ENCODE peak calls at places on chromosomes 5 and 9, in five cellular contexts. D is HCT116, F is GM23338, J is breast epithelium, Q is K562. S is an unnamed sample.

GRCh38 chr5:32435416-32435815 is 9.1 kb downstream of the ZFR start:
- DNase-seq in D (no peak), F (no peak), J (no peak), Q (no peak), S (no peak)

GRCh38 chr9:68949271-68950000 is 64.5 kb downstream of the PRKACG start:
- DNase-seq in D (no peak), F (no peak), J (peak), Q (no peak), S (no peak)

GRCh38 chr5:51386916-51387853 is 3.9 kb downstream of the ISL1 start:
- DNase-seq in D (no peak), F (peak), J (no peak), Q (no peak), S (peak)

GRCh38 chr5:133990396-133990795 is 14.4 kb downstream of the VDAC1 start:
- DNase-seq in D (no peak), F (no peak), J (no peak), Q (no peak), S (peak)

GRCh38 chr9:42852133-42852532 is 668.7 kb downstream of the SPATA31A6 start:
- DNase-seq in D (no peak), F (peak), J (no peak), Q (peak), S (no peak)

GRCh38 chr9:121399883-121400607 is 30.0 kb upstream of the STOM start:
- DNase-seq in D (peak), F (peak), J (no peak), Q (peak), S (no peak)

GRCh38 chr5:166535641-166536040 is 1755.8 kb upstream of the WWC1 start:
- DNase-seq in D (no peak), F (no peak), J (no peak), Q (no peak), S (no peak)

GRCh38 chr5:113663879-113664278 is 150.4 kb downstream of the YTHDC2 start:
- DNase-seq in D (peak), F (peak), J (no peak), Q (peak), S (peak)

GRCh38 chr5:167614294-167615104 is 676.9 kb upstream of the WWC1 start:
- DNase-seq in D (no peak), F (peak), J (no peak), Q (no peak), S (no peak)

GRCh38 chr5:149160291-149160787 is 19.0 kb downstream of the ABLIM3 start:
- DNase-seq in D (no peak), F (no peak), J (no peak), Q (no peak), S (no peak)

GRCh38 chr5:79091064-79091463 is 20.5 kb upstream of the BHMT start:
- DNase-seq in D (no peak), F (no peak), J (no peak), Q (no peak), S (no peak)
- TF ChIP-seq POLR2AphosphoS5 in D (no peak), F (no peak), J (no peak), Q (no peak), S (no peak)

GRCh38 chr9:134493471-134494272 is 147.9 kb upstream of the COL5A1 start:
- DNase-seq in D (no peak), F (no peak), J (no peak), Q (no peak), S (no peak)

GRCh38 chr9:134491856-134492255 is 149.7 kb upstream of the COL5A1 start:
- DNase-seq in D (no peak), F (no peak), J (no peak), Q (no peak), S (no peak)

GRCh38 chr9:134492721-134493470 is 148.7 kb upstream of the COL5A1 start:
- DNase-seq in D (no peak), F (no peak), J (no peak), Q (no peak), S (no peak)

GRCh38 chr9:134491436-134491835 is 150.2 kb upstream of the COL5A1 start:
- DNase-seq in D (no peak), F (no peak), J (no peak), Q (no peak), S (no peak)

GRCh38 chr9:134492281-134492691 is 149.3 kb upstream of the COL5A1 start:
- DNase-seq in D (no peak), F (no peak), J (no peak), Q (no peak), S (no peak)
- TF ChIP-seq POLR2AphosphoS5 in D (no peak), F (no peak), J (peak), Q (no peak), S (peak)

DNA sequence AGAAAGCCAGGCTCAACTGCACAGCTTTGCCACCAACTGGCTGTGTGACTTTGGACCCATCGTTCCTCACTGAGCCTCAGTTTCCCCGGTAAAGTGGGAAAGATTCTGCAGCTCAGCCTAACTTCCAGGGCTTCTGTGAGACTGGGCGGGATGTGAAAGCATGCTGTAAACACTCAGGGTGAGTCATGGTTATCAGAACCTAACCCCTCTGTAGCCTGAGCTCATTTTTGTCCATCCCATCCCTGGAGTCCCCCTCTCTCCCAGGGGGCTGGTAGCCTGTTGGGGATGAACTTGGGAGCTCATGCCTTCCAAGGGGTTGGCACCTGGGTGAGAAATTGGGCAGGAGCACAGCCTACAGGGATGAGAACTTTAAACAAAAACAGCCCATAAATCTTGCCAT is 2.3 kb downstream of the CCDC69 start:
- DNase-seq in D (no peak), F (no peak), J (no peak), Q (no peak), S (no peak)
- TF ChIP-seq POLR2AphosphoS5 in D (no peak), F (no peak), J (no peak), Q (no peak), S (no peak)

DNA sequence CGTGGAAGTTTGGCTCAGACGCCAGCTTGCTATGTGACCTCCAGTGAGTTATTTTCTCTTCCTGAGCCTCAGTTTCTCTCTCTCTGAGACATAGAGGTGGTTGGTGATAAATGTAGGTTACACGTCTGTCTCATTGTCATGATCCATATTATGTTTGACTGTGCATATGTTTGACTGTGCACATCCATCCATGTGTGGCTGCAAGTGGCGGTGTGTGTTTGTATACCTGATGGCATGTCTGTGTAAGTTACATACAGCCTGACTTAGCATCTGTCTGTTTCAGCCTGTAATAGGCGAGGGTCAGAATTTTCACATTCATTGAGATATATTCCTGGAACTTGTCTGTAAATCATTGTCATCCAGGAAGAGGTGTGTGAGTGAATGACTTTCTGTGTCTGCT is 3.3 kb downstream of the SPARC start:
- DNase-seq in D (no peak), F (no peak), J (no peak), Q (no peak), S (no peak)
- TF ChIP-seq POLR2AphosphoS5 in D (no peak), F (no peak), J (no peak), Q (no peak), S (no peak)

GRCh38 chr5:139667001-139667729 is 19.0 kb downstream of the CXXC5 start:
- DNase-seq in D (no peak), F (no peak), J (no peak), Q (no peak), S (no peak)

GRCh38 chr5:139668924-139669680 is 21.0 kb downstream of the CXXC5 start:
- DNase-seq in D (no peak), F (no peak), J (no peak), Q (no peak), S (no peak)

GRCh38 chr5:139667730-139668063 is 19.5 kb downstream of the CXXC5 start:
- DNase-seq in D (no peak), F (no peak), J (no peak), Q (no peak), S (no peak)

GRCh38 chr5:139669681-139670368 is 21.7 kb downstream of the CXXC5 start:
- DNase-seq in D (no peak), F (no peak), J (no peak), Q (peak), S (peak)

DNA sequence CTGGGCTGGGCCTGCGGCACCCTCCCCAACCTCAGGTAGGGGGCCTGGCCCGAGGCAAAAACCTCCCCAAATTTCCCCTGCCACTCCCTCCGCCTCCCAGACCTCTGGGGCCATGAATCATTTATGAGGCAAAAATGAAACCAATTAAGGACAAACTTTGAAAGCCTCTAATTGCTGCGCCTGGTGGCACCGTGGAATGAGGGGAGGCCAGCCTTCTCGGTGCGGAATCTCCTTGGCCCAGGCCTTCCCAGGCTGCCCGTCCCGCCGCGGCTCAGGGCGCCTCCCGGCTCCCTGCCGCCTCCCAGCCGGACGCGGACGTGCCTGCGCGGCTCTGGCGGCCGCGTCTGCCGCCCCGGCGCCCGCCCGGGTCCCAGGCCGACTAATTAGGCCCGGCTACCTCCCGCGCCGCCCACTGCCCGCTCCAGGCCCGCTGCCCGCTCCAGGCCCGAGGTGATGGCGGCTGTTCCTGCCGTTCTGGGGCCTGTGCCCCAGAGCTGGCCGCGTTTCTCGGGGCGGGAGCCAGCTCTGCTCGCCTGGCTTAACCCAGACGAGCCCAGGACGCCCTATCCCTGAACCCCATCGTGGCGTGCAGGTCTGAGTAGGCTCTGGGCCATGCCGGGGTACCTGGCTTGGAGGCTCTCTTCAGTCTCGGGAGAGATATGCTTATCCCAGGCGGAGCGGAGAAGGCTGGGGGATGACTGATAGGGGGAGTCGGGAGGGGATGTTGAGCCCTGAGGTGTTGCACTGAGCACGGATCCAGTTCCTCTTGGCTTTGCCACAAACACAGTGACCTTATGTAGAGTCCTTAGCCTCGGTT is 20.1 kb downstream of the CXXC5 start:
- DNase-seq in D (no peak), F (peak), J (no peak), Q (peak), S (peak)
- TF ChIP-seq POLR2AphosphoS5 in D (no peak), F (no peak), J (no peak), Q (peak), S (no peak)

DNA sequence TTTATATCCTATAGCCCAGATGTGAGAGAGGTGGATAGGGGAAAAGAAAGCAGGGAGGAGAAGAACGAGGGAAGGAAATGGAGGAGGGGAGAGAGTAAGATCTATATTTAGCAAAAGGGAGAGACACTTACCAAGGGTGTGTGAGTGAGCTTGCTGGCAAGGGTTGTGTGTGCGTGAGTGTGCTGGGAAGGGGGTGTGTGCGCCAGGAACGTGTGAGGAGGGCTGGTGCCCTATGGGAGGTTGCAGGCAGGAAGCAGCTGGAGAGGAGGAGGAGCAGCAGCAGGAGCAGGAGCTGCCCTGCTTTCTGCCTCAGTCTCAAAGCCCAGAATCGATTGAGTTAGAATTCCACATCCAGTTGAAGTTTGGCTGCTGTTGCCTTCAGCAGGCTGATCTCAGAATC is 148.3 kb upstream of the RUSC2 start:
- DNase-seq in D (no peak), F (peak), J (no peak), Q (no peak), S (peak)
- TF ChIP-seq POLR2AphosphoS5 in D (no peak), F (no peak), J (no peak), Q (no peak), S (peak)

DNA sequence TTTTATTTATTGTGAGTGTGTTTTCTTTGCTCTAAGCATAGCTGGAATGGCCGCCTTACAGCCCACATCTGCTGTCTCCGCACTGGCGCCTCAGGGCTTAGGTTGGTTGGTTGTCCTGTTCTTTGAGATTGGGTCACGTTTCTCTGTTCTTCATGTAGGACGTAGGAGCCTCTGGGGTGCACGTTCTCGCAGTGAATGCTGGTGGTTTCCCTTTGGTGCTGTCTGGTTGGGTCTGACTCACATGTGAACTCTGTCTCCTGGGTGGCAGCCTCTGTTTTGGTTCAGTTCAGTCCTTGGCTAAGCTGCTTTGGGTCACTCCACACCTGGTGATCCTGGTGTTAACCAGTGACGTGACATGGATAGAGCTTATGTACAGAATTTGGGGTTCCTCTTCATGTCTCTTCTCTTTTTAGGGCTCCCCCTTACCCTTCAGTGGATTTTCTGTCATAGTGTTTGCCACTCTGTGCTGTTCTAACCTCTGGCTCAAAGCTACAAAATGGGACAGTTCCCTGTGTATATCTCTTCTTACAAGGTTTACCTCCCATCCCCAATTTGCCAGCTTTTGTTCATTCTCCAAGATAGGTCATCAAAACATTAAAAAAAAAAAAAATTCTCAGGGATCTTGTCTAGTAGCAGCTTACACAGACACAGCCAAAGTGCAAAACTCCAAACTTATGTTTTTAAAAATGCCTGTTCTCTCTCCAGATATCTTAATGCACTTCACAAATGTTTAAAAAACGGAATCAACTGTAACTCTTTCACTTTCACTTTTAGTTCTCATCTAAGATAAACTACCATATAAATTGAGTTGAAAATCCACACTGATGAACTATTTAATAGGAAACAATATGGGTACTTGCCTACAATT is 12.8 kb upstream of the LPCAT1 start:
- DNase-seq in D (no peak), F (no peak), J (peak), Q (no peak), S (peak)
- TF ChIP-seq POLR2AphosphoS5 in D (no peak), F (no peak), J (no peak), Q (no peak), S (no peak)

GRCh38 chr5:76790632-76791290 is 28.1 kb upstream of the F2RL1 start:
- DNase-seq in D (peak), F (no peak), J (no peak), Q (peak), S (no peak)
- TF ChIP-seq POLR2AphosphoS5 in D (peak), F (no peak), J (no peak), Q (no peak), S (peak)

GRCh38 chr9:128005938-128006337 is 25.1 kb upstream of the EEIG1 start:
- DNase-seq in D (no peak), F (no peak), J (peak), Q (no peak), S (no peak)

GRCh38 chr9:128004011-128004604 is 23.3 kb upstream of the EEIG1 start:
- DNase-seq in D (no peak), F (no peak), J (no peak), Q (no peak), S (no peak)

GRCh38 chr9:128002959-128003358 is 22.2 kb upstream of the EEIG1 start:
- DNase-seq in D (no peak), F (no peak), J (no peak), Q (no peak), S (no peak)

GRCh38 chr9:127999461-127999860 is 18.7 kb upstream of the EEIG1 start:
- DNase-seq in D (no peak), F (no peak), J (no peak), Q (no peak), S (no peak)

DNA sequence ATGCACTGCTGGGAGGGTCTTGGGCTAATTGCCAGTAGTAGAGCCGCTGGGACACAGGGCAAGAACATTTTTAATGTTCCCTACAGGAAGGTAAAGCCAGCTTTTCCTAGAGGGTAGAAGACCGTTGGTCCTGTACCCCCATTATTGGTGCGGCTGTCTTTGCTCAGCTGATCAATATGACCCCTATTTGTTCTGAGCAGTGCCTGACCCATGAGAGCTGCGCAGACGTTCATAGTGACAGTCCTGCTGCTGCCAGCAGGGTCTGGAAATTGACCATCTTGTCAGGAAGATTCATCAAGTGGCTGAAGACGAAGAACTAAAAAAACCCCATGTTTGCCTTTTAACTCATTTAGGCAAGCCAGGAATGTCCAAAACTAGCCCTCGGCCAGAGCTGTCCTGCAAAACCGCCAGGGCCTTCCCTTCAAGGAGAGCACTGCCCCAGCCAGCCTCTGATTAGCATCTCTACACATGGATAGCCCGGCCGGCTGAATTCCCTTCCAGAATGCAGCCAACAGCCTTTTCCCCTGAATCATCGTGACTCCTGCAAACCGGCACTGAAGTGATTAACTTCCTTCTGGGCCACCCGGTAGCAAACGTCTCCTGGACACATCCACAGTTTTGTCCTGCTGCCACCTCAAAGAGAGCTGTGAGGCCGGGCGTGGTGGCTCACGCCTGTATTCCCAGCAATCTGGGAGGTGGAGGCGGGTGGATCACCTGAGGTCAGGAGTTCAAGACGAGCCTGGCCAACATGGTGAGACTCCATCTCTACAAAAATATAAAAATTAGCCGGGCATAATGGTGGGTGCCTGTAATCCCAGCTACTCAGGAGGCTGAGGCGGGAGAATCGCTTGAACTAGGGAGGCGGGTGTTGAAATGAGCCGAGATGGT is 20.9 kb upstream of the EEIG1 start:
- DNase-seq in D (no peak), F (peak), J (peak), Q (peak), S (peak)
- TF ChIP-seq POLR2AphosphoS5 in D (no peak), F (no peak), J (no peak), Q (peak), S (peak)

GRCh38 chr5:87551807-87552377 is 139.2 kb upstream of the CCNH start:
- DNase-seq in D (no peak), F (no peak), J (no peak), Q (no peak), S (no peak)
- TF ChIP-seq POLR2AphosphoS5 in D (no peak), F (no peak), J (no peak), Q (no peak), S (no peak)